ENCODE peak calls at places on chromosome 21, in six cellular contexts. Y, Z, U, D, C and B are unnamed samples.

GRCh38 chr21:33412832-33413519 is 9.8 kb downstream of the IFNGR2 start:
- DNase-seq in Y (peak; percentile 22), Z (no peak), U (no peak), D (no peak), C (no peak), B (no peak)

GRCh38 chr21:35189077-35189863 is 140.2 kb upstream of the RUNX1 start:
- DNase-seq in Y (no peak), Z (no peak), U (no peak), D (peak; percentile 86), C (peak; percentile 66), B (peak; percentile 95)

GRCh38 chr21:29748391-29749167 is 191.2 kb downstream of the GRIK1 start:
- DNase-seq in Y (no peak), Z (no peak), U (no peak), D (no peak), C (no peak), B (no peak)

GRCh38 chr21:45794040-45794439 is 150.5 kb downstream of the PCBP3 start:
- DNase-seq in Y (no peak), Z (no peak), U (no peak), D (no peak), C (no peak), B (no peak)

GRCh38 chr21:17270234-17270633 is 242.6 kb upstream of the CXADR start:
- DNase-seq in Y (peak; percentile 7), Z (no peak), U (no peak), D (peak; percentile 40), C (no peak), B (peak; percentile 40)

GRCh38 chr21:20774737-20775136 is 223.5 kb upstream of the NCAM2 start:
- DNase-seq in Y (no peak), Z (no peak), U (no peak), D (no peak), C (no peak), B (no peak)

GRCh38 chr21:30800605-30801004 is 12.5 kb downstream of the KRTAP8-1 start:
- DNase-seq in Y (no peak), Z (no peak), U (no peak), D (no peak), C (no peak), B (no peak)

GRCh38 chr21:45747802-45748445 is 104.4 kb downstream of the PCBP3 start:
- DNase-seq in Y (peak; percentile 52), Z (no peak), U (no peak), D (no peak), C (no peak), B (peak; percentile 55)

GRCh38 chr21:28607545-28607944 is 385.1 kb downstream of the LTN1 start:
- DNase-seq in Y (no peak), Z (no peak), U (no peak), D (no peak), C (no peak), B (no peak)

GRCh38 chr21:42878678-42878992 is 704 bp downstream of the WDR4 start:
- DNase-seq in Y (no peak), Z (no peak), U (no peak), D (no peak), C (no peak), B (no peak)

GRCh38 chr21:31593161-31593560 is 66.3 kb upstream of the SOD1 start:
- DNase-seq in Y (no peak), Z (no peak), U (no peak), D (no peak), C (no peak), B (no peak)